ENCODE peak calls at places on chromosome 4, in seven cellular contexts. L is mesendoderm, H is H9, R is mesenchymal stem cell, O is neuronal stem cell, Q is H1, T is trophoblast cell. I is an unnamed sample.

GRCh38 chr4:6253111-6253510 is 16.5 kb upstream of the WFS1 start:
- DNase-seq in L (no peak), H (no peak), R (no peak), O (no peak), Q (no peak), T (no peak), I (no peak)

GRCh38 chr4:1809754-1810502 is 16.8 kb downstream of the FGFR3 start:
- DNase-seq in L (peak; percentile 89), H (peak; percentile 93), R (peak; percentile 65), O (peak; percentile 76), Q (peak; percentile 98), T (peak; percentile 73), I (peak; percentile 46)

GRCh38 chr4:163331629-163332360 is 601 bp downstream of the NPY1R start:
- DNase-seq in L (peak; percentile 44), H (peak; percentile 45), R (peak; percentile 53), O (peak; percentile 38), Q (peak; percentile 67), T (peak; percentile 23), I (no peak)

GRCh38 chr4:970046-970745 is 3.2 kb downstream of the DGKQ start:
- DNase-seq in L (peak; percentile 72), H (no peak), R (no peak), O (no peak), Q (no peak), T (no peak), I (no peak)

GRCh38 chr4:15717126-15717525 is 14.3 kb downstream of the BST1 start:
- DNase-seq in L (no peak), H (no peak), R (peak; percentile 47), O (no peak), Q (no peak), T (peak; percentile 68), I (peak; percentile 59)

GRCh38 chr4:151530783-151531182 is 121.8 kb downstream of the FHIP1A start:
- DNase-seq in L (no peak), H (no peak), R (peak; percentile 6), O (no peak), Q (no peak), T (no peak), I (no peak)

GRCh38 chr4:41514765-41515481 is 23.0 kb upstream of the LIMCH1 start:
- DNase-seq in L (no peak), H (no peak), R (no peak), O (no peak), Q (no peak), T (no peak), I (no peak)

GRCh38 chr4:7973545-7973981 is 33.9 kb upstream of the AFAP1 start:
- DNase-seq in L (no peak), H (no peak), R (peak; percentile 52), O (no peak), Q (no peak), T (peak; percentile 77), I (peak; percentile 74)

GRCh38 chr4:153335665-153336064 is 8.8 kb upstream of the MND1 start:
- DNase-seq in L (no peak), H (no peak), R (peak; percentile 34), O (no peak), Q (no peak), T (no peak), I (peak; percentile 77)

GRCh38 chr4:112591593-112591992 is 45.1 kb downstream of the ZGRF1 start:
- DNase-seq in L (peak; percentile 17), H (no peak), R (no peak), O (no peak), Q (no peak), T (no peak), I (no peak)

GRCh38 chr4:112593438-112594133 is 43.1 kb downstream of the ZGRF1 start:
- DNase-seq in L (peak; percentile 2), H (no peak), R (no peak), O (no peak), Q (no peak), T (no peak), I (no peak)

GRCh38 chr4:112589207-112589606 is 47.5 kb downstream of the ZGRF1 start:
- DNase-seq in L (peak; percentile 48), H (no peak), R (peak; percentile 43), O (no peak), Q (no peak), T (no peak), I (peak; percentile 23)

DNA sequence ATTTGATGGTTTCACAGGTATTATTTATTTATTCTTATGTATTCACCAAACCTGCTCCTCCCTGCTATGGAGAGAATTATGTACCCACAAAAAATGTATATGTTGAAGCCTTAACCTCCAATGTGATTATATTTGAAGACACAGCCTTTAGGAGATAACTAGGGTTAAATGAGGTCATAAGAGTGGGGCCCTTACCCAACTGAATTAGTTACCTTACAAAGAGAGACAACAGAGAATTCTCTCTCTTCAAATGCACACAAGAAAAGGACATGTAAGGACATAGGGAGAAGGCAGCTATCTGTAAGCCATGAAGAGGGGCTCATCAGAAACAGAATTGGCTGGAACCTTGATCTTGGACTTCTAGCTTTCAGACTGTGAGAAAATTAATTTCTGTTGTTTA is 44.0 kb downstream of the ZGRF1 start:
- DNase-seq in L (no peak), H (no peak), R (no peak), O (no peak), Q (no peak), T (no peak), I (no peak)
- H3K4ac ChIP-seq in L (no peak overlapping the region), H (no peak overlapping the region), R (no peak overlapping the region), O (no peak overlapping the region), Q (no peak overlapping the region), T (no peak overlapping the region), I (no peak overlapping the region)

GRCh38 chr4:12403175-12403574 is 974.5 kb upstream of the HS3ST1 start:
- DNase-seq in L (no peak), H (no peak), R (no peak), O (no peak), Q (no peak), T (no peak), I (no peak)

DNA sequence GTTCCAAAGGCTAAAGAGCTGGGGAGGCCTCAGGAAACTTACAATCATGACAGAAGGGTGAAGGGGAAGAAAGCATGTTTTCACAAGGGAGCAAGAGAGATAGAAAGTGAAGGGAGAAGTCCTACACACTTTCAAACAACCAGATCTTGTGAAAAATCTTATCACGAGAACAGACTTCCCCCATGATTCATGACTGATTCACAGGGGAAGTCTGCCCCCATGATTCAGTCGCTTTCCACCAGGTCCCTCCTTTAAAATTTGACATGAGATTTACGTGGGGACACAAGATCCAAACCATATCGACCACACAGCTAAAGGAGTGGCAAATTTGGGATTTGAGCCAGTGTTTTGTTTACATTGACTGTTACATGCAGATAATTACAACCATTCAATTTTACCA is 971.1 kb upstream of the HS3ST1 start:
- DNase-seq in L (no peak), H (no peak), R (peak; percentile 17), O (no peak), Q (no peak), T (no peak), I (no peak)
- H3K4ac ChIP-seq in L (no peak overlapping the region), H (no peak overlapping the region), R (no peak overlapping the region), O (no peak overlapping the region), Q (no peak overlapping the region), T (no peak overlapping the region), I (no peak overlapping the region)

GRCh38 chr4:55021214-55021613 is 104.2 kb downstream of the KDR start:
- DNase-seq in L (no peak), H (no peak), R (no peak), O (peak; percentile 48), Q (no peak), T (no peak), I (no peak)

GRCh38 chr4:55018521-55018920 is 106.9 kb downstream of the KDR start:
- DNase-seq in L (no peak), H (no peak), R (no peak), O (no peak), Q (no peak), T (peak; percentile 58), I (peak; percentile 18)

GRCh38 chr4:55017406-55017805 is 108.0 kb downstream of the KDR start:
- DNase-seq in L (no peak), H (no peak), R (no peak), O (no peak), Q (no peak), T (no peak), I (no peak)

GRCh38 chr4:55020131-55020530 is 105.3 kb downstream of the KDR start:
- DNase-seq in L (no peak), H (no peak), R (no peak), O (no peak), Q (no peak), T (no peak), I (no peak)

GRCh38 chr4:55018978-55019377 is 106.4 kb downstream of the KDR start:
- DNase-seq in L (no peak), H (no peak), R (no peak), O (no peak), Q (no peak), T (no peak), I (no peak)
- H3K4ac ChIP-seq in L (no peak overlapping the region), H (no peak overlapping the region), R (no peak overlapping the region), O (no peak overlapping the region), Q (no peak overlapping the region), T (no peak overlapping the region), I (no peak overlapping the region)

GRCh38 chr4:4405358-4405962 is 18.6 kb downstream of the NSG1 start:
- DNase-seq in L (no peak), H (no peak), R (no peak), O (no peak), Q (no peak), T (no peak), I (no peak)

GRCh38 chr4:4401049-4401448 is 14.1 kb downstream of the NSG1 start:
- DNase-seq in L (no peak), H (no peak), R (no peak), O (no peak), Q (no peak), T (no peak), I (no peak)

GRCh38 chr4:4398430-4398829 is 11.5 kb downstream of the NSG1 start:
- DNase-seq in L (no peak), H (no peak), R (no peak), O (no peak), Q (no peak), T (no peak), I (no peak)

GRCh38 chr4:4406455-4407298 is 19.8 kb downstream of the NSG1 start:
- DNase-seq in L (no peak), H (no peak), R (no peak), O (no peak), Q (no peak), T (no peak), I (no peak)

DNA sequence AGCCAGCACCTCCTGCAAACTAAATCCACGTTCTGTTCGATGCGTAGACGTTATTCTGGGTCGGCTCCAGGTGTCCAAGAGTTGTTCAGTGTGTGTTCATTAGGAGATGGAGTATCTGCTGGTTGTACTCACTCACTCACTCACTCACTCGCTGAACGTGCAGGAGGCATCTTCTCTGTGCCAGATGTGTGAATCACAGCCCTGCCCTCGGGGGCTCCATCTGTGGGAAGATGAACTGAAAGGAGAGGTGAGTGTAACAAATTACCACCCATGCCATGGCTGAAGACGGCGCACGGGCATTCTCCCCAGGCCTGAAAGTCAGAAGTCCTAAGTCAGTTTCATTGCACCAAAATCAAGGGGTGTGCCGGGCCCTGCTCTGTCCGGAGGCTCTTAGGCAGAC is 16.1 kb downstream of the NSG1 start:
- DNase-seq in L (no peak), H (no peak), R (no peak), O (no peak), Q (no peak), T (peak; percentile 18), I (peak; percentile 8)
- H3K4ac ChIP-seq in L (no peak overlapping the region), H (no peak overlapping the region), R (no peak overlapping the region), O (no peak overlapping the region), Q (no peak overlapping the region), T (no peak overlapping the region), I (no peak overlapping the region)